ENCODE peak calls at places on chromosomes 1 and 21, in four cellular contexts. E is mesendoderm, M is H9, T is IMR-90. R is an unnamed sample.

GRCh38 chr1:62295921-62296451 is 23.2 kb downstream of the KANK4 start:
- DNase-seq in M (no peak), E (no peak), T (peak; percentile 38), R (no peak)

GRCh38 chr1:64162151-64162550 is 41.3 kb upstream of the UBE2U start:
- DNase-seq in M (no peak), E (no peak), T (no peak), R (no peak)

GRCh38 chr21:36690637-36691538 is 8.0 kb upstream of the SIM2 start:
- DNase-seq in T (peak; percentile 28), E (no peak), M (no peak), R (no peak)

GRCh38 chr1:16613185-16614147 is at the start of gene NBPF1:
- DNase-seq in M (peak; percentile 100), E (peak; percentile 100), T (peak; percentile 94), R (peak; percentile 100)

GRCh38 chr1:172746091-172746949 is 87.4 kb downstream of the FASLG start:
- DNase-seq in E (no peak), T (peak; percentile 99), M (no peak), R (no peak)

GRCh38 chr1:30672661-30673060 is 50.7 kb downstream of the MATN1 start:
- DNase-seq in E (no peak), T (no peak), M (no peak), R (no peak)

GRCh38 chr1:46134660-46135331 is 2.4 kb upstream of the PIK3R3 start:
- DNase-seq in M (no peak), E (no peak), T (peak; percentile 95), R (no peak)

GRCh38 chr1:203454986-203455471 is 20.6 kb upstream of the PRELP start:
- DNase-seq in E (no peak), T (no peak), M (no peak), R (no peak)

GRCh38 chr1:84510668-84511067 is 4.3 kb upstream of the GNG5 start:
- DNase-seq in T (no peak), M (no peak), E (no peak), R (no peak)

GRCh38 chr1:201324821-201325677 is 41.7 kb downstream of the PKP1 start:
- DNase-seq in E (no peak), M (no peak), T (no peak), R (no peak)

GRCh38 chr21:38691626-38692025 is 114.1 kb upstream of the ETS2 start:
- DNase-seq in E (no peak), M (no peak), T (no peak), R (no peak)

GRCh38 chr1:233883671-233884070 is 20.8 kb upstream of the SLC35F3 start:
- DNase-seq in M (peak; percentile 44), E (peak; percentile 42), T (no peak), R (peak; percentile 21)

GRCh38 chr1:56330400-56331026 is 248.8 kb downstream of the PLPP3 start:
- DNase-seq in T (peak; percentile 84), M (no peak), E (peak; percentile 9), R (peak; percentile 16)

GRCh38 chr1:226222686-226223085 is 778 bp upstream of the MIXL1 start:
- DNase-seq in T (no peak), M (no peak), E (no peak), R (no peak)

GRCh38 chr1:32336963-32337675 is 1.1 kb upstream of the MARCKSL1 start:
- DNase-seq in T (peak; percentile 47), M (no peak), E (no peak), R (no peak)

GRCh38 chr1:15525043-15525958 is 1.3 kb upstream of the CASP9 start:
- DNase-seq in E (peak; percentile 26), M (no peak), T (no peak), R (peak; percentile 18)

GRCh38 chr1:87918398-87918797 is 589.7 kb downstream of the LMO4 start:
- DNase-seq in E (no peak), T (no peak), M (no peak), R (no peak)
- H2AK5ac ChIP-seq in E (no peak overlapping the region), T (no peak overlapping the region), M (no peak overlapping the region), R (no peak overlapping the region)

GRCh38 chr1:168709896-168710305 is 19.1 kb downstream of the DPT start:
- DNase-seq in E (no peak), T (no peak), M (no peak), R (peak; percentile 78)
- H3K4me2 ChIP-seq in E (no peak overlapping the region), T (no peak overlapping the region), M (no peak overlapping the region), R (no peak overlapping the region)

GRCh38 chr1:54800899-54801759 is at the start of gene TTC22:
- DNase-seq in E (peak; percentile 54), M (peak; percentile 83), T (no peak), R (peak; percentile 64)
- H2BK5ac ChIP-seq in E (no peak within 1 kb of the TSS), M (no peak within 1 kb of the TSS), T (no peak within 1 kb of the TSS), R (no peak within 1 kb of the TSS)

GRCh38 chr1:168297019-168297418 is 16.3 kb downstream of the TBX19 start:
- DNase-seq in M (no peak), E (no peak), T (no peak), R (no peak)
- H2AK5ac ChIP-seq in M (no peak overlapping the region), E (no peak overlapping the region), T (no peak overlapping the region), R (no peak overlapping the region)

GRCh38 chr21:44496196-44496899 is 41.0 kb downstream of the LRRC3 start:
- DNase-seq in M (no peak), T (no peak), E (no peak), R (no peak)
- H3K4me2 ChIP-seq in M (no peak overlapping the region), T (no peak overlapping the region), E (no peak overlapping the region), R (no peak overlapping the region)

DNA sequence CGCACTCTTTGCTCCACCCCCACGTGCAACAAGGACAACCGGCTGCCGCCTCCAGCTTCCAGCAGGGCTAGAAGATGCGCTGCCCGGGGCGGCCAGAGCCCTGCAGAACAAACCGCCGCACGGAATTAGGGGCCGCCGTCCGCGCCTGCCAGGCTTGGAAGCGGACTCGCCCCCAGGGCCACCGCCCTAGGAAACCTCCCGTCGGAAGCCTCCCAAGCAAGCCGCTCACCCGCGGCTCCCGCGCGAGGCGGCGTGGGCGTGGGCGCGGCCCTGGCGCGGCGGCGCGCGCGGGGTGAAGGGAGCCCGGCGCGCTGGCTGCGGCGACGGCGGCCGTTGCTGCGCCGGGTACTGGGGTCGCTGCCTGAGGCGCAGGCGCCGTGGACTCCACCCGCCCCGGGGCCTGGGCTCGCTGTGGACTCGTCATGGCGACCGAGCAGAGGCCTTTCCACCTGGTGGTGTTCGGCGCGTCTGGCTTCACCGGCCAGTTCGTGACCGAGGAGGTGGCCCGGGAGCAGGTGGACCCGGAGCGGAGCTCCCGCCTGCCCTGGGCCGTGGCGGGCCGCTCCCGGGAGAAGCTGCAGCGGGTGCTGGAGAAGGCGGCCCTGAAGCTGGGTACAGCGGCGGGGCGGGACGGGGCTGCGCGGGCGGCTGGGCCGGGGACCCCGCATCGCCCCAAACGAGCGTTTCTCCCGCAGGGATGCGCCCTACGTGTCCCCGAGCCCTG is at the start of gene SCCPDH:
- DNase-seq in E (peak; percentile 67), M (peak; percentile 71), T (peak; percentile 65), R (peak; percentile 52)
- H2BK5ac ChIP-seq in E (no peak within 1 kb of the TSS), M (no peak within 1 kb of the TSS), T (peak within 1 kb of the TSS; percentile 76), R (peak within 1 kb of the TSS; percentile 27)

GRCh38 chr1:36656838-36657237 is 174.1 kb upstream of the CSF3R start:
- DNase-seq in M (no peak), T (no peak), E (no peak), R (no peak)

GRCh38 chr1:36657826-36658225 is 175.1 kb upstream of the CSF3R start:
- DNase-seq in T (no peak), E (no peak), M (no peak), R (no peak)

GRCh38 chr1:36654586-36654985 is 171.9 kb upstream of the CSF3R start:
- DNase-seq in M (no peak), E (no peak), T (no peak), R (no peak)

GRCh38 chr1:36656271-36656670 is 173.6 kb upstream of the CSF3R start:
- DNase-seq in E (no peak), M (no peak), T (no peak), R (no peak)

DNA sequence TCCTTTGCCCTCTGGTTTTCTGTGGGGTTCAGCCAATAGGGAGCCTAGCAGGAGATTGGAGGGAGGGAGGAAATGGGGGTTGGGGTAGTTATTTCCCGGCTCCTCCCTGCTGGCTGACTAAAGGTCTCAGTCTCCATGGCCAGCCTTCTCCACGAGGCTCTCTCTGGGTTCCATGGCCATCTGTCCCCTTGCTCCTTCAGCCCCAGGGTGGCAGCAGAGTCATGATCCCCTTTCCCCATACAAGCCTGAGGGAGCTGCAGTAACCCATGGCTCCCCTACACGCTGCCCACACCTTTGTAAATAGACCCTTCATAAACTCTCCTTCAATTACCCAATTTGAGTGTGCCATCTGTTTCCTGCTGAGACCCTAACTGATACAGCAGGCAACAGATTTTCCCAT is 176.1 kb upstream of the CSF3R start:
- DNase-seq in M (no peak), E (no peak), T (no peak), R (no peak)
- H2AK5ac ChIP-seq in M (no peak overlapping the region), E (no peak overlapping the region), T (no peak overlapping the region), R (no peak overlapping the region)

GRCh38 chr21:14550200-14550599 is 4.1 kb upstream of the SAMSN1 start:
- DNase-seq in T (no peak), M (no peak), E (peak; percentile 13), R (peak; percentile 23)

GRCh38 chr21:14551741-14552140 is 5.6 kb upstream of the SAMSN1 start:
- DNase-seq in T (no peak), E (no peak), M (no peak), R (peak; percentile 62)

GRCh38 chr21:14545906-14546480 is at the start of gene SAMSN1:
- DNase-seq in M (no peak), T (no peak), E (no peak), R (no peak)

GRCh38 chr21:14547834-14548513 is 1.9 kb upstream of the SAMSN1 start:
- DNase-seq in T (no peak), E (no peak), M (no peak), R (no peak)

DNA sequence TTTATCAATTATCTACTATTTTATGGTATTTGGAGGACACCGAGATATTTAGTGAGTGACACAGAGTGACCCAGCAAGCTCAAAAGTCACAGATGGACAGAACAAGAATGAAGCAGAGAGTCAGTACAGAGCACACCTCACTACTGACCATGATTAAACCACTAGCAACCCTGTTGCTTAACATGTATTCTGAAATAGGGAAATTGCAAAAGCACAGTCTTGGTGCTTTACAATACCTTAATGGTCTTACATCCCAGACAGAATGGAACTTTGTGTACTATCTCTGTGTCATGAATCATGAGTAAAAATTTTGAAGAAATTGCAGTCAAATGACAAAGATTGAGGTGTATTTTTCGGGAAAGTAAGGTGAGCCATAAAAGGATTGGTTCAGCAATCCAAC is 2.6 kb upstream of the SAMSN1 start:
- DNase-seq in E (no peak), T (no peak), M (no peak), R (peak; percentile 98)
- H3K4me2 ChIP-seq in E (no peak overlapping the region), T (no peak overlapping the region), M (no peak overlapping the region), R (no peak overlapping the region)